ENCODE peak calls at places on chromosomes 13 and 19, in ten cellular contexts. One of them, this sample, is unnamed.

GRCh38 chr19:952680-953500 is 27.1 kb downstream of the ARID3A start:
- DNase-seq in T-helper 2 cell: no peak
- DNase-seq in effector CD4-positive, alpha-beta T cell: no peak
- DNase-seq in SIG-M5: no peak
- DNase-seq in CD8-positive, alpha-beta memory T cell: no peak
- DNase-seq in lower leg skin: no peak
- DNase-seq in germinal center: no peak
- DNase-seq in GDM1: no peak
- DNase-seq in BJ: no peak
- DNase-seq in lung: no peak
- DNase-seq in this sample: no peak

GRCh38 chr13:46561691-46562090 is 8.7 kb downstream of the LRCH1 start:
- DNase-seq in T-helper 2 cell: no peak
- DNase-seq in effector CD4-positive, alpha-beta T cell: no peak
- DNase-seq in SIG-M5: no peak
- DNase-seq in CD8-positive, alpha-beta memory T cell: no peak
- DNase-seq in lower leg skin: no peak
- DNase-seq in germinal center: no peak
- DNase-seq in GDM1: no peak
- DNase-seq in BJ: no peak
- DNase-seq in lung: no peak
- DNase-seq in this sample: no peak

GRCh38 chr19:39078436-39079200 is 5.5 kb upstream of the ACP7 start:
- DNase-seq in T-helper 2 cell: no peak
- DNase-seq in effector CD4-positive, alpha-beta T cell: no peak
- DNase-seq in SIG-M5: no peak
- DNase-seq in CD8-positive, alpha-beta memory T cell: no peak
- DNase-seq in lower leg skin: no peak
- DNase-seq in germinal center: no peak
- DNase-seq in GDM1: no peak
- DNase-seq in BJ: peak; percentile 90
- DNase-seq in lung: no peak
- DNase-seq in this sample: peak; percentile 100

GRCh38 chr19:4624301-4624700 is 15.0 kb upstream of the TNFAIP8L1 start:
- DNase-seq in T-helper 2 cell: no peak
- DNase-seq in effector CD4-positive, alpha-beta T cell: no peak
- DNase-seq in SIG-M5: no peak
- DNase-seq in CD8-positive, alpha-beta memory T cell: no peak
- DNase-seq in lower leg skin: no peak
- DNase-seq in germinal center: no peak
- DNase-seq in GDM1: no peak
- DNase-seq in BJ: no peak
- DNase-seq in lung: no peak
- DNase-seq in this sample: peak; percentile 41

GRCh38 chr13:93777504-93777903 is 550.9 kb downstream of the GPC6 start:
- DNase-seq in T-helper 2 cell: no peak
- DNase-seq in effector CD4-positive, alpha-beta T cell: no peak
- DNase-seq in SIG-M5: no peak
- DNase-seq in CD8-positive, alpha-beta memory T cell: no peak
- DNase-seq in lower leg skin: no peak
- DNase-seq in germinal center: no peak
- DNase-seq in GDM1: no peak
- DNase-seq in BJ: no peak
- DNase-seq in lung: no peak
- DNase-seq in this sample: no peak

GRCh38 chr13:31767175-31767900 is 28.0 kb downstream of the RXFP2 start:
- DNase-seq in T-helper 2 cell: no peak
- DNase-seq in effector CD4-positive, alpha-beta T cell: no peak
- DNase-seq in SIG-M5: no peak
- DNase-seq in CD8-positive, alpha-beta memory T cell: no peak
- DNase-seq in lower leg skin: no peak
- DNase-seq in germinal center: no peak
- DNase-seq in GDM1: no peak
- DNase-seq in BJ: no peak
- DNase-seq in lung: no peak
- DNase-seq in this sample: peak; percentile 84

GRCh38 chr13:105116966-105117365 is 1418.5 kb downstream of the EFNB2 start:
- DNase-seq in T-helper 2 cell: no peak
- DNase-seq in effector CD4-positive, alpha-beta T cell: no peak
- DNase-seq in SIG-M5: no peak
- DNase-seq in CD8-positive, alpha-beta memory T cell: no peak
- DNase-seq in lower leg skin: no peak
- DNase-seq in germinal center: no peak
- DNase-seq in GDM1: no peak
- DNase-seq in BJ: no peak
- DNase-seq in lung: no peak
- DNase-seq in this sample: no peak

GRCh38 chr13:49627831-49628652 is at the start of gene ARL11:
- DNase-seq in T-helper 2 cell: no peak
- DNase-seq in effector CD4-positive, alpha-beta T cell: peak; percentile 12
- DNase-seq in SIG-M5: peak; percentile 46
- DNase-seq in CD8-positive, alpha-beta memory T cell: peak; percentile 58
- DNase-seq in lower leg skin: peak; percentile 92
- DNase-seq in germinal center: peak; percentile 88
- DNase-seq in GDM1: peak; percentile 93
- DNase-seq in BJ: no peak
- DNase-seq in lung: peak; percentile 62
- DNase-seq in this sample: no peak

GRCh38 chr19:317710-318508 is 26.7 kb downstream of the MIER2 start:
- DNase-seq in T-helper 2 cell: no peak
- DNase-seq in effector CD4-positive, alpha-beta T cell: no peak
- DNase-seq in SIG-M5: no peak
- DNase-seq in CD8-positive, alpha-beta memory T cell: no peak
- DNase-seq in lower leg skin: peak; percentile 26
- DNase-seq in germinal center: no peak
- DNase-seq in GDM1: no peak
- DNase-seq in BJ: no peak
- DNase-seq in lung: no peak
- DNase-seq in this sample: no peak

GRCh38 chr19:1823539-1824251 is 11.6 kb upstream of the ATP8B3 start:
- DNase-seq in T-helper 2 cell: no peak
- DNase-seq in effector CD4-positive, alpha-beta T cell: no peak
- DNase-seq in SIG-M5: no peak
- DNase-seq in CD8-positive, alpha-beta memory T cell: no peak
- DNase-seq in lower leg skin: no peak
- DNase-seq in germinal center: no peak
- DNase-seq in GDM1: no peak
- DNase-seq in BJ: no peak
- DNase-seq in lung: no peak
- DNase-seq in this sample: no peak

GRCh38 chr13:109644069-109644750 is 142.2 kb downstream of the IRS2 start:
- DNase-seq in T-helper 2 cell: no peak
- DNase-seq in effector CD4-positive, alpha-beta T cell: no peak
- DNase-seq in SIG-M5: no peak
- DNase-seq in CD8-positive, alpha-beta memory T cell: no peak
- DNase-seq in lower leg skin: no peak
- DNase-seq in germinal center: no peak
- DNase-seq in GDM1: no peak
- DNase-seq in BJ: no peak
- DNase-seq in lung: no peak
- DNase-seq in this sample: no peak

GRCh38 chr19:41641879-41642485 is 15.1 kb upstream of the CEACAM4 start:
- DNase-seq in T-helper 2 cell: no peak
- DNase-seq in effector CD4-positive, alpha-beta T cell: peak; percentile 71
- DNase-seq in SIG-M5: no peak
- DNase-seq in CD8-positive, alpha-beta memory T cell: peak; percentile 68
- DNase-seq in lower leg skin: no peak
- DNase-seq in germinal center: peak; percentile 82
- DNase-seq in GDM1: peak; percentile 43
- DNase-seq in BJ: no peak
- DNase-seq in lung: peak; percentile 81
- DNase-seq in this sample: peak; percentile 47

GRCh38 chr13:24253520-24254150 is 55.7 kb upstream of the C1QTNF9 start:
- DNase-seq in T-helper 2 cell: no peak
- DNase-seq in effector CD4-positive, alpha-beta T cell: no peak
- DNase-seq in SIG-M5: peak; percentile 83
- DNase-seq in CD8-positive, alpha-beta memory T cell: no peak
- DNase-seq in lower leg skin: no peak
- DNase-seq in germinal center: no peak
- DNase-seq in GDM1: no peak
- DNase-seq in BJ: no peak
- DNase-seq in lung: no peak
- DNase-seq in this sample: no peak

GRCh38 chr19:18274303-18274775 is at the start of gene IQCN:
- DNase-seq in T-helper 2 cell: no peak
- DNase-seq in effector CD4-positive, alpha-beta T cell: no peak
- DNase-seq in SIG-M5: no peak
- DNase-seq in CD8-positive, alpha-beta memory T cell: peak; percentile 58
- DNase-seq in lower leg skin: no peak
- DNase-seq in germinal center: no peak
- DNase-seq in GDM1: no peak
- DNase-seq in BJ: no peak
- DNase-seq in lung: no peak
- DNase-seq in this sample: peak; percentile 74

GRCh38 chr13:33722216-33722900 is 95.6 kb upstream of the RFC3 start:
- DNase-seq in T-helper 2 cell: no peak
- DNase-seq in effector CD4-positive, alpha-beta T cell: no peak
- DNase-seq in SIG-M5: no peak
- DNase-seq in CD8-positive, alpha-beta memory T cell: no peak
- DNase-seq in lower leg skin: no peak
- DNase-seq in germinal center: no peak
- DNase-seq in GDM1: no peak
- DNase-seq in BJ: no peak
- DNase-seq in lung: no peak
- DNase-seq in this sample: peak; percentile 23

GRCh38 chr19:53896682-53897081 is 12.4 kb upstream of the CACNG7 start:
- DNase-seq in T-helper 2 cell: no peak
- DNase-seq in effector CD4-positive, alpha-beta T cell: no peak
- DNase-seq in SIG-M5: no peak
- DNase-seq in CD8-positive, alpha-beta memory T cell: no peak
- DNase-seq in lower leg skin: no peak
- DNase-seq in germinal center: no peak
- DNase-seq in GDM1: no peak
- DNase-seq in BJ: no peak
- DNase-seq in lung: no peak
- DNase-seq in this sample: no peak

GRCh38 chr19:46603195-46603637 is 2.1 kb downstream of the CALM3 start:
- DNase-seq in T-helper 2 cell: no peak
- DNase-seq in effector CD4-positive, alpha-beta T cell: no peak
- DNase-seq in SIG-M5: no peak
- DNase-seq in CD8-positive, alpha-beta memory T cell: no peak
- DNase-seq in lower leg skin: peak; percentile 85
- DNase-seq in germinal center: no peak
- DNase-seq in GDM1: no peak
- DNase-seq in BJ: no peak
- DNase-seq in lung: no peak
- DNase-seq in this sample: no peak

GRCh38 chr13:99797716-99798115 is 173.9 kb downstream of the ZIC5 start:
- DNase-seq in T-helper 2 cell: no peak
- DNase-seq in effector CD4-positive, alpha-beta T cell: no peak
- DNase-seq in SIG-M5: no peak
- DNase-seq in CD8-positive, alpha-beta memory T cell: no peak
- DNase-seq in lower leg skin: no peak
- DNase-seq in germinal center: no peak
- DNase-seq in GDM1: no peak
- DNase-seq in BJ: no peak
- DNase-seq in lung: no peak
- DNase-seq in this sample: no peak

GRCh38 chr13:97000295-97000925 is 6.1 kb upstream of the OXGR1 start:
- DNase-seq in T-helper 2 cell: no peak
- DNase-seq in effector CD4-positive, alpha-beta T cell: no peak
- DNase-seq in SIG-M5: no peak
- DNase-seq in CD8-positive, alpha-beta memory T cell: no peak
- DNase-seq in lower leg skin: no peak
- DNase-seq in germinal center: no peak
- DNase-seq in GDM1: no peak
- DNase-seq in BJ: no peak
- DNase-seq in lung: no peak
- DNase-seq in this sample: peak; percentile 43

GRCh38 chr19:32876919-32877285 is 7.3 kb upstream of the SLC7A9 start:
- DNase-seq in T-helper 2 cell: no peak
- DNase-seq in effector CD4-positive, alpha-beta T cell: no peak
- DNase-seq in SIG-M5: no peak
- DNase-seq in CD8-positive, alpha-beta memory T cell: no peak
- DNase-seq in lower leg skin: peak; percentile 31
- DNase-seq in germinal center: no peak
- DNase-seq in GDM1: no peak
- DNase-seq in BJ: peak; percentile 86
- DNase-seq in lung: no peak
- DNase-seq in this sample: peak; percentile 77

GRCh38 chr13:43245374-43245964 is 222.1 kb downstream of the DNAJC15 start:
- DNase-seq in T-helper 2 cell: no peak
- DNase-seq in effector CD4-positive, alpha-beta T cell: no peak
- DNase-seq in SIG-M5: no peak
- DNase-seq in CD8-positive, alpha-beta memory T cell: no peak
- DNase-seq in lower leg skin: no peak
- DNase-seq in germinal center: no peak
- DNase-seq in GDM1: no peak
- DNase-seq in BJ: peak; percentile 68
- DNase-seq in lung: no peak
- DNase-seq in this sample: peak; percentile 75

GRCh38 chr13:32408296-32408998 is 19.5 kb downstream of the N4BP2L1 start:
- DNase-seq in T-helper 2 cell: no peak
- DNase-seq in effector CD4-positive, alpha-beta T cell: no peak
- DNase-seq in SIG-M5: no peak
- DNase-seq in CD8-positive, alpha-beta memory T cell: no peak
- DNase-seq in lower leg skin: no peak
- DNase-seq in germinal center: no peak
- DNase-seq in GDM1: no peak
- DNase-seq in BJ: no peak
- DNase-seq in lung: no peak
- DNase-seq in this sample: no peak

GRCh38 chr19:48064509-48064908 is 20.6 kb upstream of the CABP5 start:
- DNase-seq in T-helper 2 cell: no peak
- DNase-seq in effector CD4-positive, alpha-beta T cell: no peak
- DNase-seq in SIG-M5: no peak
- DNase-seq in CD8-positive, alpha-beta memory T cell: no peak
- DNase-seq in lower leg skin: no peak
- DNase-seq in germinal center: no peak
- DNase-seq in GDM1: no peak
- DNase-seq in BJ: no peak
- DNase-seq in lung: no peak
- DNase-seq in this sample: peak; percentile 75

GRCh38 chr13:114226088-114226487 is 8.6 kb upstream of the CDC16 start:
- DNase-seq in T-helper 2 cell: no peak
- DNase-seq in effector CD4-positive, alpha-beta T cell: no peak
- DNase-seq in SIG-M5: no peak
- DNase-seq in CD8-positive, alpha-beta memory T cell: peak; percentile 44
- DNase-seq in lower leg skin: no peak
- DNase-seq in germinal center: no peak
- DNase-seq in GDM1: no peak
- DNase-seq in BJ: no peak
- DNase-seq in lung: no peak
- DNase-seq in this sample: no peak

GRCh38 chr19:17020823-17021222 is 5.8 kb downstream of the CPAMD8 start:
- DNase-seq in T-helper 2 cell: no peak
- DNase-seq in effector CD4-positive, alpha-beta T cell: no peak
- DNase-seq in SIG-M5: no peak
- DNase-seq in CD8-positive, alpha-beta memory T cell: no peak
- DNase-seq in lower leg skin: no peak
- DNase-seq in germinal center: no peak
- DNase-seq in GDM1: no peak
- DNase-seq in BJ: no peak
- DNase-seq in lung: no peak
- DNase-seq in this sample: peak; percentile 12

GRCh38 chr19:5824791-5825577 is 14.5 kb downstream of the FUT6 start:
- DNase-seq in T-helper 2 cell: no peak
- DNase-seq in effector CD4-positive, alpha-beta T cell: no peak
- DNase-seq in SIG-M5: no peak
- DNase-seq in CD8-positive, alpha-beta memory T cell: no peak
- DNase-seq in lower leg skin: no peak
- DNase-seq in germinal center: no peak
- DNase-seq in GDM1: no peak
- DNase-seq in BJ: no peak
- DNase-seq in lung: no peak
- DNase-seq in this sample: no peak

GRCh38 chr19:42396248-42396541 is 6.1 kb upstream of the CNFN start:
- DNase-seq in T-helper 2 cell: no peak
- DNase-seq in effector CD4-positive, alpha-beta T cell: no peak
- DNase-seq in SIG-M5: no peak
- DNase-seq in CD8-positive, alpha-beta memory T cell: no peak
- DNase-seq in lower leg skin: no peak
- DNase-seq in germinal center: peak; percentile 39
- DNase-seq in GDM1: peak; percentile 53
- DNase-seq in BJ: no peak
- DNase-seq in lung: no peak
- DNase-seq in this sample: no peak

GRCh38 chr19:44856438-44857083 is 10.5 kb downstream of the NECTIN2 start:
- DNase-seq in T-helper 2 cell: no peak
- DNase-seq in effector CD4-positive, alpha-beta T cell: no peak
- DNase-seq in SIG-M5: no peak
- DNase-seq in CD8-positive, alpha-beta memory T cell: no peak
- DNase-seq in lower leg skin: no peak
- DNase-seq in germinal center: no peak
- DNase-seq in GDM1: peak; percentile 93
- DNase-seq in BJ: no peak
- DNase-seq in lung: no peak
- DNase-seq in this sample: no peak

This sample was measured in M059J.